ENCODE peak calls at places on chromosomes 11 and 22, in six cellular contexts. L, Y, D, S, W and C are unnamed samples.

GRCh38 chr22:43945632-43946390 is 9.4 kb upstream of the SAMM50 start:
- DNase-seq in D (peak; percentile 77), S (no peak), Y (peak; percentile 12), W (peak; percentile 54), L (peak; percentile 38), C (no peak)

GRCh38 chr22:33126881-33127280 is 68.7 kb upstream of the SYN3 start:
- DNase-seq in L (no peak), S (no peak), D (no peak), Y (no peak), W (no peak), C (peak; percentile 49)

GRCh38 chr11:86091566-86091965 is 22.7 kb upstream of the PICALM start:
- DNase-seq in W (peak; percentile 88), D (no peak), S (no peak), Y (no peak), L (no peak), C (no peak)

GRCh38 chr22:46267431-46268279 is at the start of gene TTC38:
- DNase-seq in D (peak; percentile 88), S (peak; percentile 50), L (peak; percentile 55), W (peak; percentile 57), Y (no peak), C (peak; percentile 75)

GRCh38 chr11:66857234-66857926 is 516 bp downstream of the LRFN4 start:
- DNase-seq in Y (no peak), D (no peak), W (no peak), S (no peak), L (no peak), C (no peak)

GRCh38 chr22:36925388-36926290 is 12.2 kb downstream of the CSF2RB start:
- DNase-seq in S (no peak), L (no peak), W (no peak), D (no peak), Y (no peak), C (no peak)

GRCh38 chr22:25736378-25737011 is 5.5 kb upstream of the MYO18B start:
- DNase-seq in S (no peak), W (no peak), L (no peak), Y (no peak), D (no peak), C (no peak)

GRCh38 chr11:86740628-86741488 is 59.5 kb upstream of the PRSS23 start:
- DNase-seq in D (no peak), L (peak; percentile 94), S (no peak), W (peak; percentile 95), Y (no peak), C (peak; percentile 65)

GRCh38 chr22:36395061-36395849 is 7.5 kb upstream of the MYH9 start:
- DNase-seq in L (no peak), D (no peak), Y (no peak), S (no peak), W (no peak), C (no peak)

GRCh38 chr22:25162561-25162960 is 37.1 kb upstream of the CRYBB3 start:
- DNase-seq in W (no peak), Y (no peak), D (no peak), S (no peak), L (no peak), C (no peak)

GRCh38 chr11:1049071-1049405 is 12.5 kb upstream of the MUC6 start:
- DNase-seq in S (no peak), D (no peak), W (no peak), Y (no peak), L (no peak), C (no peak)